ENCODE peak calls at places on chromosome 21, in four cellular contexts. S is spleen, L is fibroblast of lung, G is ascending aorta. K is an unnamed sample.

GRCh38 chr21:44428281-44428942 is 26.9 kb upstream of the LRRC3 start:
- DNase-seq in S (peak; percentile 75), L (no peak), G (no peak), K (peak; percentile 47)

GRCh38 chr21:38766987-38767722 is 38.6 kb upstream of the ETS2 start:
- DNase-seq in S (peak; percentile 89), L (no peak), G (no peak), K (no peak)

GRCh38 chr21:43712268-43712942 is 6.5 kb upstream of the PDXK start:
- DNase-seq in S (no peak), L (no peak), G (no peak), K (peak; percentile 88)

GRCh38 chr21:39054066-39054465 is 129.2 kb downstream of the PSMG1 start:
- DNase-seq in S (no peak), L (no peak), G (no peak), K (no peak)

GRCh38 chr21:32331444-32332305 is 33.0 kb downstream of the MRAP start:
- DNase-seq in S (no peak), L (no peak), G (no peak), K (no peak)

GRCh38 chr21:26433386-26433785 is 139.7 kb downstream of the CYYR1 start:
- DNase-seq in S (no peak), L (no peak), G (no peak), K (peak; percentile 3)

GRCh38 chr21:21415741-21416140 is 417.5 kb downstream of the NCAM2 start:
- DNase-seq in S (no peak), L (no peak), G (no peak), K (no peak)

GRCh38 chr21:16002872-16003466 is 273.2 kb downstream of the USP25 start:
- DNase-seq in S (no peak), L (peak; percentile 66), G (no peak), K (no peak)

GRCh38 chr21:28142692-28143091 is 850.0 kb downstream of the LTN1 start:
- DNase-seq in S (no peak), L (peak; percentile 85), G (no peak), K (peak; percentile 50)

GRCh38 chr21:39660596-39660995 is 47.9 kb downstream of the B3GALT5 start:
- DNase-seq in S (no peak), L (peak; percentile 76), G (no peak), K (peak; percentile 86)

GRCh38 chr21:32772281-32773047 is 909 bp upstream of the PAXBP1 start:
- DNase-seq in S (peak; percentile 81), L (no peak), G (no peak), K (no peak)

GRCh38 chr21:31609081-31609480 is 50.4 kb upstream of the SOD1 start:
- DNase-seq in S (no peak), L (peak; percentile 22), G (no peak), K (no peak)

GRCh38 chr21:38293113-38293512 is 36.3 kb downstream of the KCNJ15 start:
- DNase-seq in S (no peak), L (no peak), G (no peak), K (no peak)

GRCh38 chr21:27362249-27362648 is 395.4 kb upstream of the ADAMTS5 start:
- DNase-seq in S (no peak), L (peak; percentile 26), G (no peak), K (no peak)

GRCh38 chr21:32545948-32546441 is 39.3 kb downstream of the TCP10L start:
- DNase-seq in S (no peak), L (no peak), G (no peak), K (no peak)

GRCh38 chr21:40166291-40166843 is 299.1 kb downstream of the PCP4 start:
- DNase-seq in S (no peak), L (no peak), G (no peak), K (no peak)

GRCh38 chr21:35284199-35284598 is 235.1 kb upstream of the RUNX1 start:
- DNase-seq in S (no peak), L (peak; percentile 56), G (no peak), K (peak; percentile 48)

GRCh38 chr21:39527664-39528381 is 76.1 kb downstream of the SH3BGR start:
- DNase-seq in S (no peak), L (no peak), G (no peak), K (no peak)

GRCh38 chr21:14943636-14944035 is 121.2 kb downstream of the NRIP1 start:
- DNase-seq in S (no peak), L (no peak), G (no peak), K (no peak)

GRCh38 chr21:33115586-33116541 is 45.9 kb downstream of the OLIG1 start:
- DNase-seq in S (no peak), L (no peak), G (no peak), K (no peak)

GRCh38 chr21:36454706-36455105 is 25.2 kb downstream of the CLDN14 start:
- DNase-seq in S (no peak), L (no peak), G (no peak), K (no peak)
- H3K4me3 ChIP-seq in S (no peak overlapping the region), L (no peak overlapping the region), G (no peak overlapping the region), K (no peak overlapping the region)

GRCh38 chr21:36567216-36567917 is 87.4 kb upstream of the CLDN14 start:
- DNase-seq in S (no peak), L (no peak), G (no peak), K (no peak)
- H3K27me3 ChIP-seq in S (no peaks in the 10 kb centered on the region), L (peaks cover 13% of the 10 kb centered on the region), G (no peaks in the 10 kb centered on the region), K (peaks cover 12% of the 10 kb centered on the region)

GRCh38 chr21:18155508-18156193 is 89.0 kb upstream of the CHODL start:
- DNase-seq in S (no peak), L (no peak), G (no peak), K (no peak)
- H3K4me3 ChIP-seq in S (no peak overlapping the region), L (no peak overlapping the region), G (no peak overlapping the region), K (no peak overlapping the region)

GRCh38 chr21:25080706-25081495 is 526.4 kb downstream of the MRPL39 start:
- DNase-seq in S (no peak), L (peak; percentile 9), G (no peak), K (no peak)
- H3K27me3 ChIP-seq in S (no peaks in the 10 kb centered on the region), L (no peaks in the 10 kb centered on the region), G (no peaks in the 10 kb centered on the region), K (no peaks in the 10 kb centered on the region)

GRCh38 chr21:46607605-46608004 is 2.7 kb upstream of the S100B start:
- DNase-seq in S (no peak), L (no peak), G (no peak), K (no peak)
- H3K4me3 ChIP-seq in S (no peak overlapping the region), L (no peak overlapping the region), G (no peak overlapping the region), K (no peak overlapping the region)

GRCh38 chr21:45522381-45522780 is 19.9 kb downstream of the SLC19A1 start:
- DNase-seq in S (peak; percentile 1), L (no peak), G (no peak), K (no peak)
- H3K27me3 ChIP-seq in S (no peaks in the 10 kb centered on the region), L (no peaks in the 10 kb centered on the region), G (no peaks in the 10 kb centered on the region), K (no peaks in the 10 kb centered on the region)

GRCh38 chr21:41507521-41508414 is at the start of gene TMPRSS2:
- DNase-seq in S (no peak), L (no peak), G (no peak), K (no peak)
- H3K4me3 ChIP-seq in S (peak within 1 kb of the TSS; percentile 13), L (no peak within 1 kb of the TSS), G (peak within 1 kb of the TSS; percentile 30), K (no peak within 1 kb of the TSS)

DNA sequence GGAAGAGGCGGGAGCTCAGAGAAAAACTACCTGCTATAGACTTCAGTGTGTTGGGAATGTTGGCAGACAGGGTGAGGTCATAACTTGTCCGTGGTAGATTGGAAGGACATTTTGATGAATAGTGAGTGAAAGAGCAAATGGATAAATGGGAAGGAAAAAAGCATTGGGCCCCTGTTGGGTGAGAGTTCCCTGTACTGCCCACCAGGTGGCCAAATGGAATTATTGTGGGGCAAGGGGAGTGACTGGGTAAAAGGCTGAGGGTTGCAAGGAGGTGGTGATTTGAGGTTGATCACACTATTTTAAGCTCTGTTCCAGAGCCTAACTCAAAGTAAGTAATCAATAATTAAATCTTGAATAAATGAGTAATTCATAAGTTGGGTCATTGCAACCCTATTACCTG is 60.4 kb downstream of the MRPS6 start:
- DNase-seq in S (no peak), L (no peak), G (no peak), K (no peak)
- H3K27me3 ChIP-seq in S (no peaks in the 10 kb centered on the region), L (no peaks in the 10 kb centered on the region), G (no peaks in the 10 kb centered on the region), K (no peaks in the 10 kb centered on the region)

GRCh38 chr21:41611966-41612606 is 104.1 kb upstream of the TMPRSS2 start:
- DNase-seq in S (no peak), L (no peak), G (no peak), K (no peak)
- H3K4me3 ChIP-seq in S (no peak overlapping the region), L (no peak overlapping the region), G (no peak overlapping the region), K (no peak overlapping the region)

K was measured in MG63.